ENCODE peak calls at places on chromosome 12, in five cellular contexts. X is hypothalamus, T is AG10803, Y is posterior cingulate gyrus, V is EH. C is an unnamed sample.

GRCh38 chr12:10826258-10826657 is at the start of gene TAS2R10:
- DNase-seq in X (no peak), T (no peak), Y (no peak), V (no peak), C (no peak)

GRCh38 chr12:3041558-3042164 is 35.5 kb upstream of the TSPAN9 start:
- DNase-seq in X (peak; percentile 73), T (peak; percentile 65), Y (peak; percentile 82), V (peak; percentile 81), C (peak; percentile 69)

GRCh38 chr12:42094277-42094676 is 50.4 kb downstream of the GXYLT1 start:
- DNase-seq in X (no peak), T (peak; percentile 28), Y (no peak), V (peak; percentile 77), C (no peak)

GRCh38 chr12:113057565-113058485 is 1.3 kb downstream of the DTX1 start:
- DNase-seq in X (no peak), T (no peak), Y (peak; percentile 75), V (no peak), C (no peak)

GRCh38 chr12:92701441-92701840 is 1.3 kb upstream of the PLEKHG7 start:
- DNase-seq in X (no peak), T (no peak), Y (no peak), V (no peak), C (no peak)

GRCh38 chr12:80778005-80778541 is 61.4 kb downstream of the MYF5 start:
- DNase-seq in X (peak; percentile 3), T (peak; percentile 95), Y (no peak), V (peak; percentile 91), C (peak; percentile 10)

GRCh38 chr12:112350593-112351592 is 31.3 kb downstream of the HECTD4 start:
- DNase-seq in X (no peak), T (peak; percentile 50), Y (no peak), V (no peak), C (no peak)

GRCh38 chr12:89384050-89384749 is 31.9 kb upstream of the DUSP6 start:
- DNase-seq in X (peak; percentile 3), T (peak; percentile 98), Y (peak; percentile 90), V (peak; percentile 97), C (peak; percentile 54)

GRCh38 chr12:120830052-120830940 is 73.9 kb downstream of the SPPL3 start:
- DNase-seq in X (no peak), T (no peak), Y (no peak), V (peak; percentile 31), C (no peak)

GRCh38 chr12:50387487-50387886 is 8.9 kb downstream of the FAM186A start:
- DNase-seq in X (no peak), T (peak; percentile 42), Y (no peak), V (peak; percentile 37), C (no peak)

GRCh38 chr12:82413994-82414393 is 55.7 kb downstream of the METTL25 start:
- DNase-seq in X (no peak), T (no peak), Y (no peak), V (no peak), C (no peak)

GRCh38 chr12:109491671-109492070 is 14.2 kb downstream of the UBE3B start:
- DNase-seq in X (no peak), T (no peak), Y (no peak), V (no peak), C (no peak)

GRCh38 chr12:1933342-1933992 is 15.0 kb upstream of the CACNA2D4 start:
- DNase-seq in X (no peak), T (no peak), Y (peak; percentile 64), V (peak; percentile 53), C (no peak)

GRCh38 chr12:48002179-48002601 is 2.1 kb downstream of the COL2A1 start:
- DNase-seq in X (no peak), T (no peak), Y (no peak), V (no peak), C (no peak)

GRCh38 chr12:26736563-26737486 is 96.2 kb downstream of the ITPR2 start:
- DNase-seq in X (no peak), T (no peak), Y (no peak), V (peak; percentile 45), C (no peak)

GRCh38 chr12:92109613-92110012 is 36.0 kb downstream of the BTG1 start:
- DNase-seq in X (no peak), T (no peak), Y (no peak), V (no peak), C (no peak)

GRCh38 chr12:114945351-114945750 is 261.4 kb upstream of the TBX3 start:
- DNase-seq in X (no peak), T (no peak), Y (no peak), V (no peak), C (no peak)

GRCh38 chr12:103748875-103749274 is 92.2 kb downstream of the NT5DC3 start:
- DNase-seq in X (no peak), T (no peak), Y (no peak), V (no peak), C (no peak)

GRCh38 chr12:45268672-45269406 is 52.9 kb downstream of the ANO6 start:
- DNase-seq in X (no peak), T (peak; percentile 90), Y (no peak), V (peak; percentile 96), C (no peak)

GRCh38 chr12:14774944-14775651 is 28.2 kb downstream of the WBP11 start:
- DNase-seq in X (no peak), T (peak; percentile 78), Y (no peak), V (peak; percentile 87), C (no peak)

C was measured in hippocampal formation.